ENCODE peak calls at places on chromosomes 6 and 20, in ten cellular contexts. E, G, X, Q, N, F, O, I, L and S are unnamed samples.

GRCh38 chr6:42295181-42295580 is 77.5 kb upstream of the MRPS10 start:
- DNase-seq in E (no peak), G (no peak), X (no peak), Q (no peak), N (no peak), F (no peak), O (no peak), I (no peak), L (no peak), S (no peak)

GRCh38 chr20:24502661-24503060 is 33.2 kb downstream of the SYNDIG1 start:
- DNase-seq in E (no peak), G (peak), X (no peak), Q (no peak), N (no peak), F (no peak), O (no peak), I (no peak), L (no peak), S (no peak)

GRCh38 chr6:131062245-131063027 is 609 bp downstream of the EPB41L2 start:
- DNase-seq in E (no peak), G (peak), X (peak), Q (no peak), N (peak), F (peak), O (no peak), I (peak), L (peak), S (peak)

GRCh38 chr6:21468487-21468886 is 125.1 kb upstream of the SOX4 start:
- DNase-seq in E (no peak), G (no peak), X (no peak), Q (no peak), N (no peak), F (no peak), O (no peak), I (no peak), L (no peak), S (no peak)

GRCh38 chr6:12060780-12061619 is 48.9 kb downstream of the HIVEP1 start:
- DNase-seq in E (peak), G (peak), X (peak), Q (no peak), N (peak), F (peak), O (peak), I (no peak), L (peak), S (peak)

GRCh38 chr6:36073587-36073986 is 46.0 kb downstream of the MAPK14 start:
- DNase-seq in E (no peak), G (no peak), X (no peak), Q (peak), N (no peak), F (no peak), O (no peak), I (no peak), L (no peak), S (no peak)

GRCh38 chr6:6474170-6474920 is 114.2 kb upstream of the LY86 start:
- DNase-seq in E (no peak), G (no peak), X (no peak), Q (no peak), N (no peak), F (no peak), O (peak), I (no peak), L (no peak), S (no peak)

GRCh38 chr20:34011275-34011674 is 17.6 kb downstream of the RALY start:
- DNase-seq in E (no peak), G (no peak), X (no peak), Q (no peak), N (no peak), F (no peak), O (no peak), I (no peak), L (no peak), S (no peak)

GRCh38 chr20:45935416-45936046 is 1.0 kb downstream of the PCIF1 start:
- DNase-seq in E (peak), G (no peak), X (no peak), Q (no peak), N (no peak), F (no peak), O (peak), I (no peak), L (no peak), S (no peak)

GRCh38 chr6:84151669-84152068 is 75.8 kb downstream of the CEP162 start:
- DNase-seq in E (no peak), G (no peak), X (no peak), Q (no peak), N (no peak), F (no peak), O (no peak), I (no peak), L (no peak), S (no peak)

GRCh38 chr6:18990313-18990978 is 603.3 kb downstream of the RNF144B start:
- DNase-seq in E (peak), G (peak), X (peak), Q (peak), N (no peak), F (peak), O (peak), I (peak), L (peak), S (peak)

GRCh38 chr6:12118604-12119003 is 106.5 kb downstream of the HIVEP1 start:
- DNase-seq in E (no peak), G (no peak), X (no peak), Q (no peak), N (no peak), F (no peak), O (no peak), I (no peak), L (no peak), S (no peak)

GRCh38 chr6:132017921-132018320 is 66.7 kb upstream of the CCN2 start:
- DNase-seq in E (no peak), G (no peak), X (no peak), Q (no peak), N (no peak), F (no peak), O (no peak), I (no peak), L (no peak), S (no peak)

GRCh38 chr6:80537321-80537972 is 431.0 kb downstream of the BCKDHB start:
- DNase-seq in E (peak), G (no peak), X (no peak), Q (no peak), N (no peak), F (no peak), O (no peak), I (peak), L (no peak), S (no peak)

GRCh38 chr6:161748535-161749386 is 474.9 kb upstream of the AGPAT4 start:
- DNase-seq in E (no peak), G (peak), X (peak), Q (peak), N (no peak), F (peak), O (peak), I (peak), L (peak), S (peak)

GRCh38 chr6:110399219-110400071 is 15.9 kb downstream of the DDO start:
- DNase-seq in E (no peak), G (peak), X (peak), Q (no peak), N (no peak), F (no peak), O (no peak), I (no peak), L (no peak), S (no peak)

GRCh38 chr20:10060223-10060622 is 25.4 kb downstream of the ANKEF1 start:
- DNase-seq in E (no peak), G (no peak), X (no peak), Q (no peak), N (no peak), F (no peak), O (no peak), I (no peak), L (no peak), S (no peak)

GRCh38 chr20:54473340-54473739 is 2.1 kb upstream of the DOK5 start:
- DNase-seq in E (no peak), G (no peak), X (no peak), Q (no peak), N (no peak), F (no peak), O (no peak), I (no peak), L (no peak), S (no peak)

GRCh38 chr6:97040355-97040860 is 115.9 kb downstream of the KLHL32 start:
- DNase-seq in E (no peak), G (no peak), X (no peak), Q (no peak), N (no peak), F (no peak), O (no peak), I (no peak), L (no peak), S (no peak)

GRCh38 chr6:31580446-31580755 is 1.8 kb downstream of the LTB start:
- DNase-seq in E (no peak), G (no peak), X (no peak), Q (no peak), N (no peak), F (no peak), O (no peak), I (no peak), L (no peak), S (no peak)

GRCh38 chr6:38580030-38580429 is 59.7 kb downstream of the BTBD9 start:
- DNase-seq in E (no peak), G (no peak), X (no peak), Q (no peak), N (no peak), F (no peak), O (no peak), I (no peak), L (no peak), S (no peak)

GRCh38 chr6:158776737-158777136 is 42.4 kb downstream of the EZR start:
- DNase-seq in E (no peak), G (no peak), X (no peak), Q (no peak), N (no peak), F (no peak), O (no peak), I (no peak), L (no peak), S (no peak)

GRCh38 chr6:52012582-52012981 is 74.8 kb downstream of the PKHD1 start:
- DNase-seq in E (no peak), G (no peak), X (no peak), Q (no peak), N (no peak), F (no peak), O (no peak), I (no peak), L (no peak), S (no peak)

GRCh38 chr20:5696011-5696559 is 54.1 kb upstream of the SHLD1 start:
- DNase-seq in E (peak), G (peak), X (no peak), Q (peak), N (no peak), F (no peak), O (peak), I (no peak), L (no peak), S (peak)

GRCh38 chr6:150711061-150711460 is 111.4 kb downstream of the PLEKHG1 start:
- DNase-seq in E (no peak), G (no peak), X (no peak), Q (no peak), N (no peak), F (no peak), O (no peak), I (no peak), L (no peak), S (no peak)

GRCh38 chr6:39321761-39322160 is 741 bp downstream of the KCNK16 start:
- DNase-seq in E (no peak), G (no peak), X (no peak), Q (no peak), N (no peak), F (no peak), O (no peak), I (no peak), L (no peak), S (no peak)

GRCh38 chr6:52995913-52996685 is 1.0 kb upstream of the GSTA4 start:
- DNase-seq in E (peak), G (peak), X (peak), Q (peak), N (peak), F (peak), O (peak), I (peak), L (peak), S (no peak)

GRCh38 chr20:44603327-44603726 is 20.9 kb downstream of the PKIG start:
- DNase-seq in E (no peak), G (no peak), X (no peak), Q (no peak), N (no peak), F (no peak), O (no peak), I (no peak), L (no peak), S (no peak)

GRCh38 chr6:90940812-90941481 is 354.1 kb upstream of the MAP3K7 start:
- DNase-seq in E (peak), G (peak), X (no peak), Q (peak), N (peak), F (no peak), O (no peak), I (peak), L (no peak), S (peak)

GRCh38 chr6:142542704-142543233 is 241.0 kb downstream of the ADGRG6 start:
- DNase-seq in E (peak), G (peak), X (peak), Q (peak), N (no peak), F (peak), O (peak), I (no peak), L (no peak), S (peak)

GRCh38 chr6:169571123-169571962 is 130.5 kb downstream of the WDR27 start:
- DNase-seq in E (peak), G (peak), X (no peak), Q (peak), N (no peak), F (no peak), O (no peak), I (peak), L (no peak), S (peak)

GRCh38 chr6:122653094-122653493 is 42.9 kb downstream of the PKIB start:
- DNase-seq in E (peak), G (no peak), X (no peak), Q (peak), N (no peak), F (no peak), O (no peak), I (no peak), L (no peak), S (peak)

GRCh38 chr20:15642676-15643075 is 930.6 kb downstream of the KIF16B start:
- DNase-seq in E (peak), G (no peak), X (no peak), Q (peak), N (no peak), F (no peak), O (no peak), I (peak), L (no peak), S (no peak)

GRCh38 chr6:13754644-13755043 is 43.0 kb upstream of the RANBP9 start:
- DNase-seq in E (no peak), G (no peak), X (no peak), Q (no peak), N (no peak), F (no peak), O (no peak), I (no peak), L (no peak), S (no peak)

GRCh38 chr6:136772685-136773472 is 19.4 kb downstream of the MAP3K5 start:
- DNase-seq in E (no peak), G (no peak), X (no peak), Q (no peak), N (no peak), F (peak), O (no peak), I (no peak), L (no peak), S (no peak)

GRCh38 chr6:136774228-136775041 is 17.8 kb downstream of the MAP3K5 start:
- DNase-seq in E (peak), G (peak), X (no peak), Q (peak), N (no peak), F (no peak), O (no peak), I (no peak), L (no peak), S (peak)

GRCh38 chr6:136775548-136775947 is 16.7 kb downstream of the MAP3K5 start:
- DNase-seq in E (no peak), G (peak), X (no peak), Q (no peak), N (no peak), F (no peak), O (no peak), I (no peak), L (no peak), S (no peak)

GRCh38 chr6:136775081-136775480 is 17.2 kb downstream of the MAP3K5 start:
- DNase-seq in E (no peak), G (no peak), X (no peak), Q (no peak), N (no peak), F (no peak), O (no peak), I (no peak), L (no peak), S (no peak)

GRCh38 chr6:136773473-136773796 is 18.8 kb downstream of the MAP3K5 start:
- DNase-seq in E (no peak), G (no peak), X (no peak), Q (no peak), N (no peak), F (no peak), O (no peak), I (no peak), L (no peak), S (no peak)
- H3K27ac ChIP-seq in E (no peak), G (no peak), X (no peak), Q (no peak), N (no peak), F (peak), O (no peak), I (no peak), L (peak), S (no peak)

DNA sequence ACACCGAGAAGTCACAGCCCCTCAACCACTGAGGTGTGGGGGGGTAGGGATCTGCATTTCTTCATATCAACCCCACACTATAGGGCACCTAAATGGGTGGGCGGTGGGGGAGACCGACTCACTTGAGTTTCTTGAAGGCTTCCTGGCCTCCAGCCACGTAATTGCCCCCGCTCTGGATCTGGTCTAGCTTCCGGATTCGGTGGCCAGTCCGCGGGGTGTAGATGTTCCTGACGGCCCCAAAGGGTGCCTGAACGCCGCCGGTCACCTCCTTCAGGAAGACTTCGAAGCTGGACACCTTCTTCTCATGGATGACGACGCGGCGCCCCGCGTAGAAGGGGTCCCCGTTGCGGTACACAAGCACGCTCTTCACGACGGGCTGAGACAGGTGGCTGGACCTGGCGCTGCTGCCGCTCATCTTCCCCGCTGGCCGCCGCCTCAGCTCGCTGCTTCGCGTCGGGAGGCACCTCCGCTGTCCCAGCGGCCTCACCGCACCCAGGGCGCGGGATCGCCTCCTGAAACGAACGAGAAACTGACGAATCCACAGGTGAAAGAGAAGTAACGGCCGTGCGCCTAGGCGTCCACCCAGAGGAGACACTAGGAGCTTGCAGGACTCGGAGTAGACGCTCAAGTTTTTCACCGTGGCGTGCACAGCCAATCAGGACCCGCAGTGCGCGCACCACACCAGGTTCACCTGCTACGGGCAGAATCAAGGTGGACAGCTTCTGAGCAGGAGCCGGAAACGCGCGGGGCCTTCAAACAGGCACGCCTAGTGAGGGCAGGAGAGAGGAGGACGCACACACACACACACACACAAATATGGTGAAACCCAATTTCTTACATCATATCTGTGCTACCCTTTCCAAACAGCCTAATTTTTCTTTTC is at the start of gene DCDC2:
- DNase-seq in E (no peak), G (peak), X (peak), Q (no peak), N (peak), F (peak), O (peak), I (no peak), L (peak), S (no peak)
- H3K27ac ChIP-seq in E (no peak), G (no peak), X (no peak), Q (no peak), N (no peak), F (peak), O (no peak), I (no peak), L (no peak), S (no peak)

GRCh38 chr6:156421933-156422332 is 355.2 kb upstream of the ARID1B start:
- DNase-seq in E (no peak), G (no peak), X (no peak), Q (peak), N (no peak), F (no peak), O (no peak), I (no peak), L (no peak), S (no peak)

GRCh38 chr6:156423075-156423474 is 354.1 kb upstream of the ARID1B start:
- DNase-seq in E (no peak), G (peak), X (no peak), Q (no peak), N (no peak), F (no peak), O (no peak), I (no peak), L (no peak), S (no peak)

GRCh38 chr6:156419594-156419993 is 357.6 kb upstream of the ARID1B start:
- DNase-seq in E (no peak), G (no peak), X (no peak), Q (no peak), N (no peak), F (no peak), O (no peak), I (no peak), L (no peak), S (no peak)

GRCh38 chr6:156418253-156418652 is 358.9 kb upstream of the ARID1B start:
- DNase-seq in E (no peak), G (no peak), X (no peak), Q (peak), N (no peak), F (no peak), O (no peak), I (no peak), L (no peak), S (no peak)

GRCh38 chr6:156420172-156420993 is 356.8 kb upstream of the ARID1B start:
- DNase-seq in E (peak), G (peak), X (no peak), Q (no peak), N (no peak), F (no peak), O (no peak), I (no peak), L (no peak), S (no peak)
- H3K27ac ChIP-seq in E (peak), G (no peak), X (peak), Q (no peak), N (no peak), F (no peak), O (no peak), I (no peak), L (no peak), S (no peak)

GRCh38 chr6:56055066-56055465 is 179.7 kb upstream of the BMP5 start:
- DNase-seq in E (no peak), G (no peak), X (no peak), Q (no peak), N (no peak), F (no peak), O (no peak), I (no peak), L (no peak), S (no peak)
- H3K27ac ChIP-seq in E (no peak), G (no peak), X (no peak), Q (no peak), N (no peak), F (no peak), O (no peak), I (no peak), L (no peak), S (no peak)